ENCODE peak calls at places on chromosomes 5 and 9, in seven cellular contexts. J is BJ, M is Calu3, P is brain microvascular endothelial cell, Q is BE2C, U is fibroblast of lung, D is PC-3. G is an unnamed sample.

GRCh38 chr5:76495870-76496269 is 92.8 kb downstream of the IQGAP2 start:
- DNase-seq in J (no peak), M (no peak), P (no peak), Q (no peak), U (no peak), D (no peak), G (no peak)

GRCh38 chr5:95884021-95884333 is 61.5 kb upstream of the GLRX start:
- DNase-seq in J (no peak), M (no peak), P (peak; percentile 40), Q (no peak), U (no peak), D (peak; percentile 52), G (no peak)

GRCh38 chr9:86664603-86665002 is 282.7 kb downstream of the GAS1 start:
- DNase-seq in J (no peak), M (no peak), P (no peak), Q (no peak), U (peak; percentile 75), D (no peak), G (no peak)

GRCh38 chr9:133059623-133060022 is 2.2 kb upstream of the CEL start:
- DNase-seq in J (no peak), M (no peak), P (no peak), Q (no peak), U (no peak), D (no peak), G (no peak)

GRCh38 chr5:60544162-60544561 is 155.8 kb downstream of the DEPDC1B start:
- DNase-seq in J (no peak), M (no peak), P (no peak), Q (no peak), U (no peak), D (no peak), G (no peak)

GRCh38 chr9:24502548-24502947 is 43.1 kb downstream of the IZUMO3 start:
- DNase-seq in J (no peak), M (no peak), P (no peak), Q (no peak), U (no peak), D (no peak), G (no peak)

GRCh38 chr5:104139840-104140239 is 577.3 kb upstream of the NUDT12 start:
- DNase-seq in J (no peak), M (no peak), P (no peak), Q (no peak), U (no peak), D (no peak), G (no peak)

GRCh38 chr9:127987103-127987614 is 6.4 kb upstream of the EEIG1 start:
- DNase-seq in J (no peak), M (peak; percentile 82), P (no peak), Q (no peak), U (peak; percentile 70), D (peak; percentile 91), G (no peak)

GRCh38 chr9:136143215-136144001 is 24.7 kb upstream of the TMEM250 start:
- DNase-seq in J (no peak), M (peak; percentile 45), P (no peak), Q (peak; percentile 71), U (no peak), D (peak; percentile 26), G (peak; percentile 62)

GRCh38 chr5:139389701-139390638 is at the start of gene MZB1:
- DNase-seq in J (no peak), M (no peak), P (no peak), Q (no peak), U (no peak), D (no peak), G (peak; percentile 93)

GRCh38 chr5:138700581-138701362 is 52.5 kb upstream of the CTNNA1 start:
- DNase-seq in J (no peak), M (no peak), P (no peak), Q (no peak), U (no peak), D (no peak), G (no peak)

DNA sequence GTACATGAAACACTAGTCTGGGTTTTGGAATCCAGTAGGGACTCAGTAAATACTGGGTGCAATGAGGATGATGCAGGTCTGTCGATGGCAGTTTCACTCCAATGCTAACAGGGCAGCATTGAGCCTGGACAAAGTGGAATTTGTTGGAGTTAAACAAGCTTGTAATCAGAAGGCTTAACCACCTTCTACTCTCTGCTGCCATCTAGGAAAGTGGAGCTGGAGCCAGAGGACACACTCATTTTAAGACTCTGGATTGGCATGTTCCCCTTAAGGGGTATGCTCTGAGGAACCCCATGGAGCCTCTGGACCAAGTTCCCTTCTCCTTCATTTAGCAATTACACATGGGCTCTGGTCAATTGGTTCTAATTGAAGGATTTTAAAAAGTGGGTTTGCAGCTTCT is 331.0 kb upstream of the ADAMTSL1 start:
- DNase-seq in J (no peak), M (peak; percentile 4), P (no peak), Q (no peak), U (no peak), D (peak; percentile 26), G (no peak)
- TF ChIP-seq CTCF in J (peak; percentile 39), M (no peak), P (peak; percentile 58), Q (no peak), U (peak; percentile 26), D (peak; percentile 54), G (no peak)

GRCh38 chr9:125774106-125774505 is 26.9 kb downstream of the PBX3 start:
- DNase-seq in J (no peak), M (no peak), P (no peak), Q (no peak), U (no peak), D (no peak), G (no peak)
- TF ChIP-seq CTCF in J (no peak), M (no peak), P (no peak), Q (no peak), U (no peak), D (no peak), G (no peak)

GRCh38 chr9:90102292-90102901 is 497.6 kb downstream of the GADD45G start:
- DNase-seq in J (peak; percentile 19), M (peak; percentile 76), P (peak; percentile 88), Q (peak; percentile 84), U (peak; percentile 86), D (peak; percentile 80), G (peak; percentile 87)

GRCh38 chr9:90105793-90106192 is 501.0 kb downstream of the GADD45G start:
- DNase-seq in J (no peak), M (no peak), P (no peak), Q (no peak), U (no peak), D (no peak), G (no peak)

GRCh38 chr9:90103771-90104170 is 499.0 kb downstream of the GADD45G start:
- DNase-seq in J (no peak), M (no peak), P (no peak), Q (no peak), U (no peak), D (no peak), G (no peak)

GRCh38 chr9:90107864-90108263 is 503.1 kb downstream of the GADD45G start:
- DNase-seq in J (no peak), M (no peak), P (no peak), Q (no peak), U (no peak), D (no peak), G (no peak)

DNA sequence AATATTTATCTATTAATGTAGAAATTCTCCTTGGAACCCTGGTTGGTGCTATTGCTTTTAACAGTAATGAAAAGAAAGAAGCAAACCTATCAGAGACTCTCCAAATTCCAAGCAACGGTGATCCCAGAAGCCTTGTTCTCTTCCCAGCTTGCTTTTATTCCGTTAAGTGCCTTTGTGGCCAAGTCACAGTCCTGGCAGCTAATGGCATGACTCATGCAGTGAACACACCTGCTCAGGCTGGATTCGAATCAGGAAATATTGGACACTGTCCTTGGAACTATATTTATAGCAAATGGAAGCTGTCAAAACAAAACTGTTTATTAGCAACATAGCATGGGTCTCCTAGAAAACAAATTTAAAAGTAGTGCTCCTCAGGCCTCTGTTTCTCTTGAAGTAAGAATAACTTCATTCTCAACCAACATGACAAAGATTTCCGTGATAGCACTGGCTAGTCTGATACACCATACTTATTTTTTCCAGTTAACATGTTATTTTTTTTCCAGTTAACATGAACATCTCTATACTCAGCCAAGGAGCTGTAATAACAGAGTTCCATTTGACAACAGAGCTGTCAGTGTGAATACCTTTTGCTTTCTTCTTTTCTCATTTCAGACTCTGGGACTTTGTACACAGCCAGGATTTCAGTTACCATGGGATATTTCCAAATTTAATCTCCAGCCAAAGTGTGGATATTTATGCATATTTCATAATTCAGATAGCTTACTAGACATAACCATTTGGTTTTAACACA is 502.4 kb downstream of the GADD45G start:
- DNase-seq in J (no peak), M (peak; percentile 38), P (no peak), Q (peak; percentile 24), U (peak; percentile 53), D (peak; percentile 49), G (no peak)
- TF ChIP-seq CTCF in J (no peak), M (no peak), P (no peak), Q (no peak), U (no peak), D (no peak), G (no peak)

GRCh38 chr5:131303537-131303936 is 39.7 kb downstream of the CDC42SE2 start:
- DNase-seq in J (no peak), M (no peak), P (no peak), Q (no peak), U (peak; percentile 73), D (no peak), G (no peak)

GRCh38 chr5:131305138-131305650 is 41.3 kb downstream of the CDC42SE2 start:
- DNase-seq in J (no peak), M (no peak), P (no peak), Q (no peak), U (no peak), D (no peak), G (no peak)

GRCh38 chr5:131304414-131304813 is 40.6 kb downstream of the CDC42SE2 start:
- DNase-seq in J (no peak), M (no peak), P (no peak), Q (no peak), U (no peak), D (no peak), G (no peak)

GRCh38 chr5:131305906-131306305 is 42.1 kb downstream of the CDC42SE2 start:
- DNase-seq in J (no peak), M (no peak), P (peak; percentile 78), Q (no peak), U (peak; percentile 77), D (no peak), G (no peak)

GRCh38 chr5:131302506-131302905 is 38.7 kb downstream of the CDC42SE2 start:
- DNase-seq in J (no peak), M (no peak), P (no peak), Q (no peak), U (no peak), D (peak; percentile 44), G (no peak)
- TF ChIP-seq CTCF in J (no peak), M (no peak), P (no peak), Q (no peak), U (no peak), D (no peak), G (no peak)

DNA sequence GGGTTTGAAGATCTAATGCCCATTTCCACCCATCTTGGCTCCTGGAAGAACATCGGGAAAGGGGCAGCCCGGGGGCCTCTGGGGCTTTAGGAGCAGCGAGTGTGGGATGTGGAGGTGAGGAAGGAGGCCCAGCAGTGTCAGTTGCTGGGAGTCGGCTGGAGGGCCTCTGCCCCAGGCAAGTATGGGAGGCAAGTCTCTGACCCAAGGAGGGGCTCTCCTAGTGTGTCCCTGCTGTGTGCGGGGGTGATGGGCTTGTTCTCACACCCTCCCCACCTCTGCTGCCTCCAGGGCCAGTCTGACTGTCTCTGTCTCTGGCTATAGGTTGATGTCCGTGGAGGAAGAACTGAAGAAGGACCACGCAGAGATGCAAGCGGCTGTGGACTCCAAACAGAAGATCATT is 129.7 kb downstream of the DAB2IP start:
- DNase-seq in J (no peak), M (no peak), P (no peak), Q (peak; percentile 3), U (no peak), D (no peak), G (no peak)
- TF ChIP-seq CTCF in J (no peak), M (no peak), P (no peak), Q (no peak), U (no peak), D (no peak), G (peak; percentile 6)

GRCh38 chr5:149213264-149213663 is 58.4 kb upstream of the AFAP1L1 start:
- DNase-seq in J (no peak), M (no peak), P (no peak), Q (no peak), U (no peak), D (no peak), G (no peak)
- TF ChIP-seq CTCF in J (no peak), M (no peak), P (no peak), Q (no peak), U (no peak), D (no peak), G (no peak)